ENCODE peak calls at places on chromosomes 13 and 19, in nine cellular contexts. K, J, T, W, U, I, R, V and C are unnamed samples.

GRCh38 chr13:101493541-101493940 is 41.1 kb downstream of the ITGBL1 start:
- DNase-seq in W (no peak), R (no peak), U (no peak), K (no peak), I (no peak), J (no peak), T (no peak), V (no peak), C (no peak)

GRCh38 chr13:42153371-42153770 is 104.9 kb downstream of the DGKH start:
- DNase-seq in W (no peak), U (no peak), K (no peak), R (no peak), I (no peak), J (no peak), V (no peak), T (no peak), C (no peak)

GRCh38 chr13:110989331-110989730 is 74.5 kb upstream of the ANKRD10 start:
- DNase-seq in R (no peak), T (no peak), K (no peak), U (no peak), I (no peak), J (no peak), V (no peak), W (no peak), C (no peak)

GRCh38 chr13:80235131-80235530 is 105.8 kb downstream of the SPRY2 start:
- DNase-seq in J (no peak), U (no peak), R (no peak), I (no peak), V (no peak), T (no peak), K (no peak), W (no peak), C (no peak)

GRCh38 chr19:13827656-13828055 is 32.4 kb downstream of the ZSWIM4 start:
- DNase-seq in W (no peak), V (no peak), T (no peak), U (no peak), J (no peak), R (peak), I (no peak), K (no peak), C (no peak)

GRCh38 chr19:34979819-34980640 is 16.0 kb upstream of the ZNF792 start:
- DNase-seq in W (no peak), R (no peak), T (no peak), J (no peak), V (no peak), K (no peak), I (peak), U (no peak), C (no peak)

GRCh38 chr13:113616281-113616906 is 31.8 kb downstream of the TFDP1 start:
- DNase-seq in R (no peak), U (no peak), W (no peak), I (no peak), J (no peak), T (no peak), V (no peak), K (no peak), C (no peak)

GRCh38 chr13:53238241-53238640 is 209.6 kb downstream of the OLFM4 start:
- DNase-seq in T (no peak), J (no peak), I (peak), K (no peak), U (no peak), R (no peak), W (no peak), V (no peak), C (no peak)

GRCh38 chr13:113390874-113391497 is 27.1 kb upstream of the GRTP1 start:
- DNase-seq in K (no peak), W (no peak), T (peak), I (peak), J (peak), U (no peak), R (peak), V (no peak), C (no peak)

GRCh38 chr19:33273065-33273736 is 29.1 kb downstream of the CEBPA start:
- DNase-seq in J (no peak), K (no peak), I (no peak), R (no peak), W (no peak), T (no peak), V (no peak), U (no peak), C (no peak)

GRCh38 chr19:1163283-1163933 is 10.7 kb downstream of the SBNO2 start:
- DNase-seq in R (no peak), W (no peak), T (peak), J (no peak), I (no peak), K (no peak), U (no peak), V (no peak), C (no peak)

GRCh38 chr13:41365636-41366035 is 54.6 kb downstream of the NAA16 start:
- DNase-seq in K (no peak), J (no peak), V (no peak), U (no peak), W (no peak), I (no peak), R (no peak), T (no peak), C (no peak)

GRCh38 chr13:113804017-113804702 is 45.1 kb downstream of the TMEM255B start:
- DNase-seq in T (peak), K (no peak), J (no peak), U (no peak), R (no peak), I (no peak), W (no peak), V (no peak), C (no peak)

GRCh38 chr13:45238945-45239795 is 38.3 kb upstream of the KCTD4 start:
- DNase-seq in J (no peak), W (no peak), T (no peak), K (no peak), V (no peak), I (no peak), R (no peak), U (no peak), C (no peak)

GRCh38 chr13:76667551-76667950 is 218.7 kb downstream of the KCTD12 start:
- DNase-seq in J (peak), I (no peak), T (no peak), U (no peak), V (no peak), R (no peak), W (no peak), K (no peak), C (peak)

GRCh38 chr13:102277286-102277685 is 124.6 kb downstream of the FGF14 start:
- DNase-seq in R (no peak), T (no peak), K (no peak), U (no peak), J (no peak), W (no peak), I (peak), V (no peak), C (no peak)

GRCh38 chr19:48608798-48609263 is 2.3 kb downstream of the SPACA4 start:
- DNase-seq in K (peak), I (peak), U (no peak), J (peak), V (no peak), W (no peak), R (no peak), T (no peak), C (no peak)

GRCh38 chr13:66634384-66634783 is 595.8 kb downstream of the PCDH9 start:
- DNase-seq in V (no peak), W (no peak), K (no peak), R (no peak), J (no peak), U (no peak), I (no peak), T (no peak), C (no peak)

GRCh38 chr13:35165205-35165604 is 223.1 kb downstream of the NBEA start:
- DNase-seq in K (no peak), W (no peak), I (peak), U (no peak), T (no peak), V (peak), R (no peak), J (no peak), C (no peak)

GRCh38 chr19:32196690-32197420 is 148.6 kb upstream of the ZNF507 start:
- DNase-seq in I (no peak), W (no peak), V (no peak), T (no peak), K (no peak), U (no peak), R (peak), J (no peak), C (no peak)

GRCh38 chr13:100728201-100728600 is 53.6 kb upstream of the TMTC4 start:
- DNase-seq in V (no peak), I (no peak), K (no peak), W (no peak), R (no peak), J (no peak), T (no peak), U (no peak), C (no peak)

GRCh38 chr19:33947565-33947964 is 150.9 kb downstream of the KCTD15 start:
- DNase-seq in U (no peak), W (no peak), R (no peak), J (no peak), T (no peak), I (peak), V (no peak), K (no peak), C (no peak)

GRCh38 chr19:51354742-51355148 is 11.4 kb downstream of the ETFB start:
- DNase-seq in I (peak), R (no peak), J (peak), U (no peak), K (no peak), T (no peak), W (no peak), V (no peak), C (no peak)

GRCh38 chr13:94268661-94269060 is 210.8 kb downstream of the DCT start:
- DNase-seq in V (no peak), T (no peak), I (no peak), K (no peak), U (no peak), W (no peak), R (no peak), J (no peak), C (no peak)

GRCh38 chr13:108742681-108743080 is 113.3 kb downstream of the MYO16 start:
- DNase-seq in R (no peak), U (no peak), I (no peak), K (no peak), T (no peak), W (no peak), V (no peak), J (no peak), C (no peak)
- TF ChIP-seq POLR2AphosphoS5 in R (no peak), U (no peak), I (no peak), K (no peak), T (no peak), W (no peak), V (no peak), J (no peak), C (no peak)

GRCh38 chr19:46621191-46622117 is 3.4 kb downstream of the PTGIR start:
- DNase-seq in U (no peak), K (no peak), R (no peak), T (no peak), V (no peak), J (peak), W (no peak), I (peak), C (no peak)
- H3K4me3 ChIP-seq in U (no peak), K (no peak), R (no peak), T (no peak), V (no peak), J (no peak), W (peak), I (no peak), C (no peak)

DNA sequence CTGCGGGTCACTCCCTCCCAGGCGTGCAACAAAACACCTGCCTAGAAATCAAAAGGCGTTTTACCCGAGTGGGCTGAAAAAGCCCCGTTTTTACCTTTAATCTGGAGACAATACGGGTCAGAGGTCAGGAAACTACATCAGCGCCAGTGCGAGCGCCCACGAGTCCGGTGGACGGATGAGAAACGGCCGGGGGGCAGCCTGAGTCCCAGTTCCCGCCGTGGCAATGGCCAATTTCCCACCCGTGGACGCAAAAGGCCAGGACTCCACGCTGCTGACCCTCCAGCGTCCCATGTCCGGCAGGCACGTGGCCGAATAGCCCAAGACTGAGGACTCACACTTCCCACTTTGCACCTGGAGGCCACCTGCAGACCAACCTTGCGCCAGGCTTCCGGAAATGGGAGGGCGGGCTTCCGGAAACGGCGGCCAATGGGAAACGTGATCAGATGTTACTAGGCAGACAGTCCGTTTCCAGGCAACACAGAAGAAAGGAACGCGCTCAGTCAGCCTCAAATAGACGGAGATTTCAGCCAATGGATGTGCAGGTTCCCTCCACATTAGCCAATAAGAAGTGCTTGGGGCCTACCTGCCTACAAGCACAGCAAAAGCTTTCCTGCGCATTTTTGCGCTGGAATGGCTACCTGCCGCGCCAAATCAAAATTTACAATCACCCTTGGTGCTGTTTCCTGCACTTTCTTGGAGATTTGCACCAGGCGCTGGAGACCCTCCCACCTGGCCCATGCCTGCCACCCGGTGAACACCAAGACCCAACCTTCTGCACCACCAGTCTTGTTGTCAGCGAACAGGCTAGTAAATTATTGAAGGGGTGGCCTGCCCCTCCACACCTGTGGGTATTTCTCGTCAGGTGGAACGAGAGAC is 47.4 kb downstream of the ZFP14 start:
- DNase-seq in K (peak), T (peak), W (peak), J (peak), R (peak), I (peak), U (peak), V (peak), C (peak)
- TF ChIP-seq POLR2AphosphoS5 in K (no peak), T (no peak), W (peak), J (peak), R (peak), I (peak), U (peak), V (peak), C (peak)

GRCh38 chr19:36745870-36746269 is 26.7 kb downstream of the ZNF850 start:
- DNase-seq in J (no peak), I (no peak), T (no peak), W (no peak), U (no peak), R (no peak), V (no peak), K (no peak), C (no peak)

GRCh38 chr19:36748431-36749275 is 24.0 kb downstream of the ZNF850 start:
- DNase-seq in T (no peak), R (no peak), J (no peak), U (no peak), V (no peak), I (peak), W (no peak), K (no peak), C (no peak)

GRCh38 chr19:36747750-36748149 is 24.9 kb downstream of the ZNF850 start:
- DNase-seq in W (no peak), T (no peak), R (no peak), K (no peak), J (no peak), V (no peak), I (no peak), U (no peak), C (no peak)

DNA sequence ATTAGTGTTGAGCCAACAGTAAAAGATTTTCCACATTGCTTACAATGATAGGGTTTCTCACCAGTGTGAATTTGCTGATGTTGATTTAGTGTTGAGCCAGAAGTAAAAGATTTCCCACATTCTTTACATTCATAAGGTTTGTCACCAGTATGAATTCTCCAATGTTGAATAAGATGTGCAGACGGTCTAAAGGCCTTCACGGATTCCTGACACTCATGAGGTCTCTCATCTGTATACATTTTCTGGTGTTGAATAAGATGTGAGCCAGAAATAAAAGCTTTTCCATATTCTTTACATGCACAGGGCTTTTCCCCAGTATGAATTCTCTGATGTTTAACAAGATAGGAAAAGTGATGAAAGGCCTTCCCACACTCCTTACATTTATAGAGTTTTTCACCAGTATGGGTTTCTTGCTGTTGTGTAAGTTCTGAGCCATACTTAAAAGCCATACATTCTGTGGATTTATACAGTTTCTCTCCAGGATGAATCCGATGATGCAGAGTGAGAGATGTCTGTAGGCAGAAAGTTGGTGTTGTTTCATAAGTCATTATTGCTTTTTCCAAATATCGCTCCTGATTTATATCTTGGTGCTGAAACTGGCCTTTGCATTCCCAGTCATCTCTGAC is 22.4 kb downstream of the ZNF850 start:
- DNase-seq in V (no peak), K (no peak), I (no peak), R (no peak), W (no peak), U (no peak), J (no peak), T (no peak), C (no peak)
- H3K4me3 ChIP-seq in V (no peak), K (no peak), I (peak), R (no peak), W (no peak), U (no peak), J (no peak), T (no peak), C (no peak)

GRCh38 chr13:97631158-97631557 is 197.2 kb downstream of the RAP2A start:
- DNase-seq in J (no peak), T (no peak), I (peak), K (no peak), W (no peak), U (no peak), V (no peak), R (no peak), C (no peak)

GRCh38 chr13:97629601-97630272 is 195.8 kb downstream of the RAP2A start:
- DNase-seq in R (no peak), U (no peak), T (no peak), K (no peak), I (no peak), W (no peak), J (no peak), V (no peak), C (no peak)

GRCh38 chr13:97627566-97627965 is 193.6 kb downstream of the RAP2A start:
- DNase-seq in K (no peak), T (no peak), J (no peak), V (no peak), U (no peak), R (no peak), I (peak), W (no peak), C (no peak)

DNA sequence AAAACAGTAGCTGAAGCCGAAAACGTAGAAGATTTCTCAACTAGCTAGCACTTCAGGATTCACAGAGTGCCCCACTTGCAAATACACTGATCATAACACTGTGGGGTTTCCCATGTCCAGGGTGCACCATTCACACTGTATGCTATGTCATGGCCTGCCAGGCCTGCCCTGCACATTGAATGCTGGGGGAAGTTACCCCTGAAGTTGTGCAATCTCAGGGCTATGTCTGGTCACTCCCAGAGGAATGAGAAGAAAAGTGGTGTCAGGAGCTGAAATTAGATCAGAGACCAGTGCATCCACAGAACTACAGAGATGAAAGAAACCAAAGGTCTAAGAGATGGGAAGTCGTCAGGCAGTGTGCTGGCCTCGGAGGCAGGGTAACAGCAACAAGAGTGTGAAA is 196.8 kb downstream of the RAP2A start:
- DNase-seq in R (no peak), U (no peak), W (no peak), K (no peak), V (no peak), T (no peak), J (no peak), I (no peak), C (no peak)
- TF ChIP-seq POLR2AphosphoS5 in R (no peak), U (no peak), W (no peak), K (no peak), V (no peak), T (no peak), J (no peak), I (no peak), C (no peak)

GRCh38 chr19:4754248-4754647 is 30.6 kb upstream of the DPP9 start:
- DNase-seq in I (peak), U (no peak), V (no peak), J (no peak), K (no peak), R (no peak), T (no peak), W (no peak), C (peak)
- H3K4me3 ChIP-seq in I (no peak), U (no peak), V (no peak), J (no peak), K (no peak), R (no peak), T (no peak), W (no peak), C (no peak)

GRCh38 chr19:19399733-19400438 is 5.6 kb upstream of the GATAD2A start:
- DNase-seq in V (no peak), R (no peak), W (no peak), J (peak), I (no peak), T (no peak), K (no peak), U (no peak), C (no peak)

GRCh38 chr19:19404879-19405860 is at the start of gene GATAD2A:
- DNase-seq in V (peak), U (no peak), K (peak), T (peak), W (peak), R (peak), J (peak), I (peak), C (peak)

GRCh38 chr19:19403373-19403901 is 2.0 kb upstream of the GATAD2A start:
- DNase-seq in W (no peak), J (no peak), I (no peak), T (no peak), R (no peak), U (no peak), K (no peak), V (no peak), C (no peak)

GRCh38 chr19:19405919-19406877 is 723 bp downstream of the GATAD2A start:
- DNase-seq in V (no peak), I (peak), R (no peak), U (no peak), K (peak), J (peak), W (peak), T (no peak), C (no peak)

DNA sequence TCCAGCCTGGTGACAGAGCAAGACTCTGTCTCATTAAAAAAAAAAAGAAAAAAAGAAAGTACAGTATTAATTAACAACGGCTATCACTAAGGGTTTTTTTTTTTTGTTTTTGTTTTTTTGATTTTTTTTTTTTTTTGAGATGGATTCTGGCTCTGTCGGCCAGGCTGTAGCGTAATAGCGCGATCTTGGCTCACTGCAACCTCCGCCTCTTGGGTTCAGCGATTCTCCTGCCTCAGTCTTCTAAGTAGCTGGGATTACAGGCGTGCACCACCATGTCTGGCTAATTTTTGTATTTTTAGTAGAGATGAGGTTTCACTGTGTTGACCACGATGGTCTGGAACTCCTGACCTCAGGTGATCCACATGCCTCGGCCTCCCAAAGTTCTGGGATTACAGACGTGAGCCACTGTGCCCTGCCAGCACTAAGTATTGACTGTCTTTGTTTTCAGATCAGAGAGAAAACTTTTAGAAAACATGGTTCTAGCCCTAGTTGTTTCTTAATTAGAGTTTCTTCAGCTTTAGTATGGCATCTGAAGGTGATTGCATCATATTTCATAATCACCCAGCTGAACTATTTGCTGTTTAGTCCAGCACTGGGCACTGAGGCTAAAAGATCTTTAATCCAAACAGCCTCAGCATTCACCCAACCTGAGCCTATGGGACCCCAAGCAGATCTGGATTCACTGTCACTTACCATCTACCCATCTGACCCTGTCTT is 2.7 kb upstream of the GATAD2A start:
- DNase-seq in W (no peak), U (no peak), J (no peak), K (no peak), T (no peak), R (no peak), V (no peak), I (no peak), C (no peak)
- TF ChIP-seq POLR2AphosphoS5 in W (no peak), U (no peak), J (no peak), K (no peak), T (no peak), R (no peak), V (no peak), I (no peak), C (no peak)